ENCODE peak calls at places on chromosomes 6 and 20, in six cellular contexts. K is AG04450, R is SHP77 treated with DMSO at 0.1 percent for 48 hours, X is T follicular helper cell, I is fibroblast of pulmonary artery, G is C1 segment of cervical spinal cord. S is an unnamed sample.

GRCh38 chr6:134235937-134236751 is 81.8 kb downstream of the SGK1 start:
- DNase-seq in G (no peak), I (peak; percentile 67), X (no peak), K (peak; percentile 29), R (no peak), S (no peak)

GRCh38 chr6:33264015-33264414 is 7.7 kb downstream of the VPS52 start:
- DNase-seq in G (no peak), X (no peak), I (no peak), K (no peak), R (no peak), S (no peak)

GRCh38 chr6:94045473-94045872 is 626.1 kb upstream of the EPHA7 start:
- DNase-seq in I (no peak), G (no peak), X (no peak), K (no peak), R (peak; percentile 54), S (no peak)

GRCh38 chr6:142523485-142523884 is 221.7 kb downstream of the ADGRG6 start:
- DNase-seq in X (no peak), G (no peak), K (peak; percentile 24), R (no peak), I (peak; percentile 31), S (no peak)

GRCh38 chr6:87484491-87484890 is 11.7 kb downstream of the SLC35A1 start:
- DNase-seq in K (no peak), G (no peak), I (no peak), X (no peak), R (no peak), S (no peak)

GRCh38 chr6:40754481-40755045 is 167.4 kb upstream of the LRFN2 start:
- DNase-seq in R (no peak), G (no peak), X (no peak), I (no peak), K (no peak), S (no peak)

GRCh38 chr6:53317861-53318260 is 30.9 kb downstream of the ELOVL5 start:
- DNase-seq in R (no peak), X (no peak), G (no peak), I (no peak), K (no peak), S (no peak)

GRCh38 chr6:33995046-33995872 is 150.6 kb downstream of the GRM4 start:
- DNase-seq in I (no peak), K (no peak), X (no peak), R (no peak), G (no peak), S (no peak)

GRCh38 chr20:50931048-50931305 is 260 bp downstream of the ADNP start:
- DNase-seq in K (no peak), G (no peak), R (no peak), I (no peak), X (peak; percentile 68), S (peak; percentile 72)

GRCh38 chr6:157531169-157531985 is 150.4 kb downstream of the ZDHHC14 start:
- DNase-seq in X (no peak), G (no peak), K (no peak), I (no peak), R (no peak), S (no peak)

GRCh38 chr20:52972190-52972937 is at the start of gene TSHZ2:
- DNase-seq in K (no peak), I (peak; percentile 65), R (peak; percentile 66), X (peak; percentile 25), G (no peak), S (no peak)

GRCh38 chr6:29530671-29531310 is 28.7 kb downstream of the UBD start:
- DNase-seq in I (no peak), G (no peak), X (no peak), K (no peak), R (no peak), S (no peak)

GRCh38 chr6:53943410-53943809 is 148.6 kb downstream of the LRRC1 start:
- DNase-seq in K (no peak), R (no peak), I (no peak), X (no peak), G (peak; percentile 63), S (no peak)

GRCh38 chr6:66662721-66663120 is 955.7 kb upstream of the EYS start:
- DNase-seq in X (no peak), K (no peak), R (no peak), G (no peak), I (no peak), S (no peak)

GRCh38 chr20:23009636-23010035 is 25.5 kb upstream of the SSTR4 start:
- DNase-seq in R (no peak), G (no peak), I (no peak), X (no peak), K (no peak), S (no peak)

GRCh38 chr20:6994452-6994851 is 227.0 kb downstream of the BMP2 start:
- DNase-seq in I (peak; percentile 60), X (no peak), G (no peak), K (no peak), R (no peak), S (no peak)

GRCh38 chr20:49283703-49284625 is 6.1 kb upstream of the ZNFX1 start:
- DNase-seq in I (no peak), G (no peak), R (no peak), K (no peak), X (no peak), S (no peak)

GRCh38 chr20:2086980-2087377 is 14.6 kb upstream of the STK35 start:
- DNase-seq in X (no peak), G (no peak), R (no peak), K (no peak), I (no peak), S (no peak)

GRCh38 chr20:50837532-50838321 is 42.9 kb downstream of the BCAS4 start:
- DNase-seq in K (peak; percentile 80), I (peak; percentile 56), G (no peak), R (no peak), X (no peak), S (no peak)

GRCh38 chr6:110412258-110412839 is 3.0 kb downstream of the DDO start:
- DNase-seq in X (no peak), G (no peak), I (peak; percentile 4), R (peak; percentile 55), K (no peak), S (no peak)

GRCh38 chr6:28542440-28543293 is 17.0 kb downstream of the GPX5 start:
- DNase-seq in X (peak; percentile 31), G (no peak), K (peak; percentile 51), I (peak; percentile 82), R (peak; percentile 96), S (peak; percentile 63)

GRCh38 chr6:81925201-81925600 is 172.7 kb upstream of the TENT5A start:
- DNase-seq in I (no peak), K (no peak), R (no peak), X (no peak), G (no peak), S (no peak)

GRCh38 chr6:73983367-73983766 is 287.4 kb downstream of the CD109 start:
- DNase-seq in X (no peak), G (no peak), K (no peak), R (no peak), I (peak; percentile 20), S (no peak)

GRCh38 chr6:36334832-36335459 is 1.7 kb downstream of the BNIP5 start:
- DNase-seq in G (no peak), X (no peak), K (no peak), I (no peak), R (no peak), S (no peak)

GRCh38 chr6:100062621-100063020 is 68.6 kb upstream of the MCHR2 start:
- DNase-seq in G (no peak), X (no peak), K (no peak), R (no peak), I (no peak), S (no peak)

GRCh38 chr6:159801935-159802334 is 1.9 kb downstream of the PNLDC1 start:
- DNase-seq in R (no peak), K (no peak), I (no peak), X (no peak), G (no peak), S (no peak)

GRCh38 chr20:61803416-61803902 is 262.2 kb downstream of the TAF4 start:
- DNase-seq in X (no peak), I (no peak), K (no peak), G (no peak), R (no peak), S (no peak)

GRCh38 chr6:131998255-131998982 is 47.2 kb upstream of the CCN2 start:
- DNase-seq in I (peak; percentile 80), R (peak; percentile 13), G (no peak), K (no peak), X (no peak), S (no peak)